ENCODE peak calls at places on chromosomes 1 and 21, in four cellular contexts. Y is LoVo, N is stromal cell of bone marrow, J is MV-4-11. Q is an unnamed sample.

GRCh38 chr1:238205045-238205662 is 314.4 kb upstream of the ZP4 start:
- DNase-seq in Y (no peak), J (no peak), N (no peak), Q (no peak)

GRCh38 chr1:35605071-35605881 is 32.2 kb downstream of the TFAP2E start:
- DNase-seq in J (no peak), Y (no peak), N (no peak), Q (no peak)

GRCh38 chr1:86640161-86640560 is 64.2 kb upstream of the SH3GLB1 start:
- DNase-seq in J (no peak), Y (no peak), N (no peak), Q (no peak)

GRCh38 chr1:89873757-89874156 is 52.9 kb downstream of the LRRC8D start:
- DNase-seq in N (peak), J (peak), Y (no peak), Q (no peak)

GRCh38 chr1:168480997-168481396 is 62.8 kb downstream of the XCL2 start:
- DNase-seq in J (no peak), N (no peak), Y (no peak), Q (no peak)

GRCh38 chr1:186899577-186899976 is 70.8 kb downstream of the PLA2G4A start:
- DNase-seq in Y (no peak), J (no peak), N (no peak), Q (no peak)

GRCh38 chr1:4397196-4397595 is 257.2 kb upstream of the AJAP1 start:
- DNase-seq in J (no peak), Y (no peak), N (no peak), Q (no peak)

GRCh38 chr1:200333329-200333728 is 76.5 kb downstream of the ZNF281 start:
- DNase-seq in N (no peak), Y (no peak), J (no peak), Q (no peak)

GRCh38 chr1:221701570-221702186 is 40.2 kb downstream of the DUSP10 start:
- DNase-seq in J (peak), N (no peak), Y (no peak), Q (no peak)

GRCh38 chr1:115642168-115643072 is 650 bp downstream of the VANGL1 start:
- DNase-seq in J (peak), N (no peak), Y (peak), Q (peak)

GRCh38 chr1:37347104-37347503 is 127.3 kb upstream of the ZC3H12A start:
- DNase-seq in N (no peak), Y (no peak), J (no peak), Q (no peak)

GRCh38 chr1:233614743-233615521 is 1.0 kb downstream of the KCNK1 start:
- DNase-seq in Y (no peak), J (no peak), N (no peak), Q (no peak)

GRCh38 chr1:116915182-116915611 is 5.5 kb downstream of the PTGFRN start:
- DNase-seq in J (no peak), Y (no peak), N (no peak), Q (no peak)

GRCh38 chr1:198794498-198794897 is 155.7 kb downstream of the PTPRC start:
- DNase-seq in J (no peak), N (peak), Y (no peak), Q (no peak)

GRCh38 chr1:1626207-1627141 is 5.5 kb upstream of the MMP23B start:
- DNase-seq in Y (no peak), J (no peak), N (no peak), Q (no peak)

GRCh38 chr21:39529026-39529425 is 77.3 kb downstream of the SH3BGR start:
- DNase-seq in N (no peak), J (no peak), Y (no peak), Q (no peak)

GRCh38 chr1:198932351-198932991 is 293.6 kb downstream of the PTPRC start:
- DNase-seq in Y (peak), N (no peak), J (peak), Q (no peak)

GRCh38 chr1:53328490-53329182 is 766 bp upstream of the LRP8 start:
- DNase-seq in Y (no peak), J (no peak), N (no peak), Q (peak)

GRCh38 chr21:44487831-44488230 is 32.5 kb downstream of the LRRC3 start:
- DNase-seq in J (peak), Y (no peak), N (no peak), Q (peak)

GRCh38 chr1:21567241-21568005 is 58.2 kb downstream of the ALPL start:
- DNase-seq in Y (no peak), J (no peak), N (peak), Q (no peak)

GRCh38 chr1:147651466-147651865 is 18.9 kb downstream of the ACP6 start:
- DNase-seq in Y (no peak), N (no peak), J (no peak), Q (no peak)

GRCh38 chr1:72283204-72284083 is 1.1 kb upstream of the NEGR1 start:
- DNase-seq in N (peak), Y (no peak), J (peak), Q (peak)

GRCh38 chr21:43866233-43866632 is 1.2 kb downstream of the AGPAT3 start:
- DNase-seq in N (peak), J (no peak), Y (peak), Q (peak)

GRCh38 chr1:207145401-207146058 is 41.5 kb downstream of the C4BPA start:
- DNase-seq in J (peak), Y (no peak), N (no peak), Q (peak)

GRCh38 chr1:2459757-2460156 is 16.3 kb upstream of the PLCH2 start:
- DNase-seq in N (no peak), J (no peak), Y (no peak), Q (no peak)

GRCh38 chr1:51569284-51570062 is 47.4 kb upstream of the OSBPL9 start:
- DNase-seq in N (no peak), J (peak), Y (peak), Q (peak)

GRCh38 chr1:39116868-39117728 is 87.4 kb upstream of the MACF1 start:
- DNase-seq in N (no peak), Y (peak), J (no peak), Q (no peak)

GRCh38 chr21:36859744-36860501 is 106.5 kb downstream of the HLCS start:
- DNase-seq in J (peak), Y (peak), N (no peak), Q (peak)

GRCh38 chr1:211684791-211685190 is 9.4 kb upstream of the NEK2 start:
- DNase-seq in N (no peak), Y (no peak), J (no peak), Q (no peak)

GRCh38 chr1:218395916-218396315 is 50.8 kb downstream of the TGFB2 start:
- DNase-seq in Y (no peak), N (no peak), J (no peak), Q (no peak)

GRCh38 chr1:46532498-46533178 is 18.8 kb downstream of the KNCN start:
- DNase-seq in J (peak), Y (no peak), N (no peak), Q (peak)

GRCh38 chr1:98437540-98437939 is 224.0 kb upstream of the SNX7 start:
- DNase-seq in Y (no peak), N (no peak), J (no peak), Q (no peak)

GRCh38 chr1:119419109-119419508 is 4.2 kb downstream of the HSD3B2 start:
- DNase-seq in N (no peak), Y (no peak), J (no peak), Q (no peak)

GRCh38 chr1:30035522-30036228 is 687.7 kb downstream of the MATN1 start:
- DNase-seq in J (no peak), N (no peak), Y (no peak), Q (no peak)

GRCh38 chr21:35753308-35753707 is 307.0 kb downstream of the SETD4 start:
- DNase-seq in N (no peak), Y (no peak), J (no peak), Q (no peak)

GRCh38 chr1:2049517-2050481 is at the start of gene PRKCZ:
- DNase-seq in Y (peak), J (no peak), N (no peak), Q (no peak)

GRCh38 chr1:150549496-150550221 is 451 bp downstream of the ADAMTSL4 start:
- DNase-seq in N (no peak), Y (no peak), J (no peak), Q (no peak)

GRCh38 chr1:241688940-241689368 is 36.9 kb downstream of the WDR64 start:
- DNase-seq in J (peak), Y (peak), N (no peak), Q (no peak)

GRCh38 chr21:35045539-35046222 is 3.4 kb downstream of the RUNX1 start:
- DNase-seq in N (no peak), Y (no peak), J (no peak), Q (peak)